ENCODE peak calls at places on chromosomes 4 and X, in nine cellular contexts. V, Z, Q, A, H, I, O, E and R are unnamed samples. For H3K27me3, the result is how much of the 10 kb centered on the place peaks cover.

GRCh38 chr4:138178566-138178965 is 63.6 kb downstream of the SLC7A11 start:
- DNase-seq in A (no peak), I (no peak), V (no peak), H (no peak), Z (no peak), E (no peak), Q (no peak), O (no peak), R (no peak)

GRCh38 chr4:83112678-83113428 is 1.7 kb downstream of the PLAC8 start:
- DNase-seq in O (no peak), E (no peak), V (no peak), Q (peak), A (no peak), H (no peak), Z (no peak), I (no peak), R (no peak)

GRCh38 chr4:7627251-7628250 is 192.8 kb upstream of the PSAPL1 start:
- DNase-seq in Q (no peak), V (no peak), E (no peak), H (no peak), A (no peak), I (no peak), O (no peak), Z (no peak), R (no peak)

GRCh38 chrX:120310861-120311631 is at the start of gene TMEM255A:
- DNase-seq in I (peak), Z (no peak), H (no peak), O (no peak), E (no peak), V (peak), A (no peak), Q (no peak), R (no peak)

GRCh38 chr4:15651682-15652081 is 3.5 kb downstream of the FBXL5 start:
- DNase-seq in I (no peak), Q (no peak), V (no peak), A (no peak), E (no peak), Z (no peak), H (no peak), O (no peak), R (no peak)

GRCh38 chrX:110847334-110847733 is 51.7 kb upstream of the CHRDL1 start:
- DNase-seq in A (no peak), O (no peak), H (no peak), Z (peak), E (peak), V (no peak), Q (peak), I (peak), R (no peak)

GRCh38 chr4:160414516-160414915 is 1311.6 kb downstream of the RAPGEF2 start:
- DNase-seq in V (no peak), E (no peak), Q (no peak), O (no peak), Z (no peak), I (peak), H (no peak), A (no peak), R (no peak)

GRCh38 chr4:86034616-86035015 is 325.2 kb downstream of the MAPK10 start:
- DNase-seq in E (no peak), V (no peak), O (no peak), A (no peak), Z (no peak), H (no peak), Q (no peak), I (no peak), R (no peak)

GRCh38 chr4:127249066-127249766 is 383.5 kb upstream of the INTU start:
- DNase-seq in H (no peak), V (no peak), Z (no peak), E (no peak), I (no peak), Q (peak), A (no peak), O (no peak), R (no peak)

GRCh38 chrX:54271661-54272060 is 86.2 kb downstream of the WNK3 start:
- DNase-seq in E (no peak), H (no peak), V (no peak), A (no peak), Z (no peak), I (no peak), Q (no peak), O (no peak), R (no peak)

GRCh38 chr4:144820706-144821105 is 174.8 kb downstream of the HHIP start:
- DNase-seq in O (no peak), Q (peak), I (no peak), E (no peak), V (no peak), H (no peak), Z (no peak), A (no peak), R (no peak)

GRCh38 chr4:4763815-4764202 is 95.7 kb upstream of the MSX1 start:
- DNase-seq in A (no peak), I (no peak), H (no peak), Z (no peak), V (no peak), O (no peak), E (no peak), Q (peak), R (no peak)

GRCh38 chr4:4764506-4764905 is 95.0 kb upstream of the MSX1 start:
- DNase-seq in E (no peak), V (no peak), H (no peak), O (no peak), I (no peak), Z (no peak), A (no peak), Q (no peak), R (no peak)

GRCh38 chr4:4762909-4763814 is 96.3 kb upstream of the MSX1 start:
- DNase-seq in O (no peak), I (peak), Z (no peak), E (no peak), H (no peak), V (no peak), A (no peak), Q (peak), R (no peak)

GRCh38 chr4:4761128-4761991 is 98.1 kb upstream of the MSX1 start:
- DNase-seq in V (no peak), H (no peak), A (no peak), Z (no peak), Q (no peak), O (no peak), I (peak), E (peak), R (no peak)

DNA sequence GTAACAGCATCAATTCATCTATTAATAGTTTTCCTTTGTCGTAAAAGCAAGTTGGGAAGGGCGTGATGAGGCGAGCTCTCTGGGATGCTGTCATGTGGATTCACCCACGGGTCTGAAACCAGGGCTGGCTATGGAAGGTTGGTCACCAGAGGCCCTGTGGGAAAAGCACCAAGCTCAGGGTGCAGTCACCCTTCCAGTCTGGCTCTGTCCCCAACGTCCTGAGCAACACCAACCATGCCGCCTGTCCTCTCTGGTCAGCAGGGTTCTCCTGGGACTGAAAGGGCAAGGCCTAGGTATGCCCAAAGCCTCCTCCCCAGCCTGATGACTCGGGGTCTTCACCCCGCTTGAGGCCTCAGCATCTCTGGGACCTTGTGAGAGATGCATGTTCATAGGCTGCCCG is 97.2 kb upstream of the MSX1 start:
- DNase-seq in O (no peak), A (no peak), V (no peak), E (no peak), Z (no peak), Q (no peak), I (no peak), H (no peak), R (no peak)
- H3K4me3 ChIP-seq in O (no peak), A (no peak), V (no peak), E (no peak), Z (no peak), Q (no peak), I (no peak), H (no peak), R (no peak)

GRCh38 chrX:39149761-39150160 is 348.5 kb downstream of the MID1IP1 start:
- DNase-seq in Q (peak), Z (peak), E (peak), O (peak), H (peak), V (peak), A (peak), I (peak), R (peak)
- H3K27me3 ChIP-seq in Q (under half), Z (under half), E (under half), O (under half), H (under half), V (under half), A (under half), I (under half), R (under half)

GRCh38 chr4:95204873-95205272 is 343.9 kb downstream of the UNC5C start:
- DNase-seq in Z (no peak), V (no peak), I (peak), H (no peak), A (no peak), O (no peak), Q (no peak), E (peak), R (no peak)
- TF ChIP-seq CTCF in Z (no peak), V (no peak), I (peak), H (no peak), A (no peak), O (no peak), Q (peak), E (peak), R (no peak)

GRCh38 chrX:67545772-67546495 is 2.1 kb downstream of the AR start:
- DNase-seq in H (peak), A (peak), I (no peak), Q (no peak), V (peak), Z (peak), O (no peak), E (no peak), R (no peak)

GRCh38 chrX:67544871-67545771 is 1.3 kb downstream of the AR start:
- DNase-seq in I (no peak), A (peak), H (peak), E (no peak), Z (no peak), Q (peak), V (peak), O (no peak), R (no peak)

GRCh38 chrX:67543818-67544217 is at the start of gene AR:
- DNase-seq in I (no peak), H (peak), E (peak), Q (peak), O (peak), Z (peak), V (peak), A (peak), R (no peak)

GRCh38 chrX:67544281-67544680 is 460 bp downstream of the AR start:
- DNase-seq in I (no peak), A (no peak), Q (no peak), O (no peak), Z (peak), H (peak), V (peak), E (peak), R (no peak)

GRCh38 chrX:67546496-67547423 is 2.9 kb downstream of the AR start:
- DNase-seq in I (no peak), H (peak), E (no peak), Z (no peak), O (no peak), V (no peak), A (no peak), Q (no peak), R (no peak)
- H3K4me3 ChIP-seq in I (no peak), H (peak), E (no peak), Z (peak), O (no peak), V (peak), A (peak), Q (peak), R (no peak)